ENCODE peak calls at places on chromosomes 6 and 20, in four cellular contexts. I, C, F and U are unnamed samples.
A peak's percentile ranks its signal among the peaks of the same experiment; 100 is the strongest.

GRCh38 chr6:81753709-81754678 is 1.5 kb upstream of the TENT5A start:
- DNase-seq in C (peak; percentile 73), F (peak; percentile 87), I (peak; percentile 80), U (peak; percentile 25)

GRCh38 chr20:42027746-42028268 is 409.6 kb upstream of the CHD6 start:
- DNase-seq in F (no peak), C (no peak), I (peak; percentile 38), U (no peak)

GRCh38 chr20:41173791-41174341 is 36.5 kb downstream of the PLCG1 start:
- DNase-seq in I (no peak), F (peak; percentile 17), C (no peak), U (no peak)

GRCh38 chr20:52305843-52306242 is 114.3 kb upstream of the ZFP64 start:
- DNase-seq in I (no peak), C (no peak), F (no peak), U (no peak)

GRCh38 chr20:31678389-31679356 is 41.0 kb downstream of the COX4I2 start:
- DNase-seq in I (no peak), C (no peak), F (no peak), U (peak; percentile 98)

GRCh38 chr6:21438237-21438985 is 155.1 kb upstream of the SOX4 start:
- DNase-seq in C (no peak), F (no peak), I (no peak), U (no peak)

GRCh38 chr20:61558726-61559125 is 306.7 kb downstream of the CDH4 start:
- DNase-seq in I (no peak), F (no peak), C (no peak), U (no peak)

GRCh38 chr6:9504191-9504590 is 910.7 kb downstream of the TFAP2A start:
- DNase-seq in F (no peak), I (no peak), C (no peak), U (peak; percentile 12)

GRCh38 chr6:501891-502601 is 110.5 kb downstream of the IRF4 start:
- DNase-seq in C (no peak), I (no peak), F (no peak), U (no peak)

GRCh38 chr6:164929155-164929977 is 380.0 kb downstream of the C6orf118 start:
- DNase-seq in C (no peak), F (no peak), I (no peak), U (no peak)

GRCh38 chr6:34518669-34519365 is 37.3 kb downstream of the SPDEF start:
- DNase-seq in F (no peak), C (no peak), I (peak; percentile 6), U (no peak)

GRCh38 chr6:70166088-70166958 is 136.6 kb downstream of the COL9A1 start:
- DNase-seq in F (peak; percentile 79), C (peak; percentile 59), I (no peak), U (peak; percentile 58)

GRCh38 chr6:70164556-70164955 is 138.3 kb downstream of the COL9A1 start:
- DNase-seq in I (no peak), F (no peak), C (peak; percentile 45), U (no peak)

GRCh38 chr6:70163795-70164194 is 139.1 kb downstream of the COL9A1 start:
- DNase-seq in C (no peak), F (no peak), I (no peak), U (no peak)

GRCh38 chr6:70162972-70163371 is 139.9 kb downstream of the COL9A1 start:
- DNase-seq in C (peak; percentile 60), F (no peak), I (no peak), U (no peak)
- TF ChIP-seq JUND in C (no peak), F (no peak), I (no peak), U (no peak)

DNA sequence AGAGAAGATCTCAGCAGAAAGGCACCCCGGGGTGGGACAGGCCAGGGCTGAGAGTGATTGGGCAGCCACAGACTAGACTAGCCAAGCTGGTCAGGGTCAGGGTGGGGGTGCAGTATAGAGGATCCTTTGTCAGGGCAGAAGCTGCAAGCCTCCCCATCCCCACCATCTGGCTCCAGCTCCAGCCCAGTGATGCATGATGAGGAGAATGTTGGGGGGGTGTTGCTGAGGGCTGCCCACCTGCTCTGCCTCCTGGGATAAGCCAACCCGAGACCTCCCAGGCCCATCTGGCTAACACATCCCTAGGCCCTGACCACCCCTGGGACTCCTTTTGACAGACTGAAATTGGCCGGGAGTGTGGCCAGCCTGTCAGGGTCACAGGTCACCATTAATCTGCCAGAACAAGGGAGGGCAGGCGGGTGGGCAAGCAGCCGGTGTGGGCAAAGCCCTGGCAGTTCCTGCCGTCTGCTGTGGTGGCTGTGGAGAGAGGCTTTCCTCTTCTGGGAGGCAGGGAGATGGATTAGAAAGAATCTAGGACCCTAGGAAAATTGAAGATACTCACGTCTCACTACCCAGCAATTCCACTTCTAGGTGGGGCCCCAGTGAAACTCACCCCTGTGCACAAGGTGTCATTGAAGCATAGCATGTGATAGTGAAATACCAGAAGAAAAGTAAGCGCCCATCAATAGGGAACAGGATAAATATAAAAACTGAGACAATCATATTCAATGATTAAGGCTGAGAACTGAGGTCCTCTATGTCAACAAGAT is 22.2 kb upstream of the SNTA1 start:
- DNase-seq in F (no peak), C (no peak), I (no peak), U (no peak)
- TF ChIP-seq JUND in F (no peak), C (no peak), I (no peak), U (no peak)

GRCh38 chr6:90362273-90362672 is 65.6 kb upstream of the BACH2 start:
- DNase-seq in F (no peak), I (no peak), C (no peak), U (no peak)

GRCh38 chr6:90368001-90368400 is 71.4 kb upstream of the BACH2 start:
- DNase-seq in F (no peak), C (no peak), I (no peak), U (no peak)

GRCh38 chr6:90364846-90365401 is 68.3 kb upstream of the BACH2 start:
- DNase-seq in I (no peak), C (no peak), F (no peak), U (peak; percentile 16)

GRCh38 chr6:90365565-90366219 is 69.0 kb upstream of the BACH2 start:
- DNase-seq in I (no peak), C (no peak), F (no peak), U (no peak)

GRCh38 chr6:90364291-90364690 is 67.6 kb upstream of the BACH2 start:
- DNase-seq in F (no peak), I (no peak), C (no peak), U (no peak)
- TF ChIP-seq JUND in F (no peak), I (no peak), C (no peak), U (no peak)

GRCh38 chr6:167747645-167748044 is 79.1 kb upstream of the AFDN start:
- DNase-seq in F (no peak), C (no peak), I (no peak), U (no peak)

GRCh38 chr6:167751579-167752115 is 75.1 kb upstream of the AFDN start:
- DNase-seq in C (no peak), F (no peak), I (no peak), U (no peak)

GRCh38 chr6:167748046-167748445 is 78.7 kb upstream of the AFDN start:
- DNase-seq in C (no peak), I (no peak), F (no peak), U (no peak)

GRCh38 chr6:167748458-167749379 is 78.0 kb upstream of the AFDN start:
- DNase-seq in C (no peak), F (no peak), I (peak; percentile 57), U (no peak)

DNA sequence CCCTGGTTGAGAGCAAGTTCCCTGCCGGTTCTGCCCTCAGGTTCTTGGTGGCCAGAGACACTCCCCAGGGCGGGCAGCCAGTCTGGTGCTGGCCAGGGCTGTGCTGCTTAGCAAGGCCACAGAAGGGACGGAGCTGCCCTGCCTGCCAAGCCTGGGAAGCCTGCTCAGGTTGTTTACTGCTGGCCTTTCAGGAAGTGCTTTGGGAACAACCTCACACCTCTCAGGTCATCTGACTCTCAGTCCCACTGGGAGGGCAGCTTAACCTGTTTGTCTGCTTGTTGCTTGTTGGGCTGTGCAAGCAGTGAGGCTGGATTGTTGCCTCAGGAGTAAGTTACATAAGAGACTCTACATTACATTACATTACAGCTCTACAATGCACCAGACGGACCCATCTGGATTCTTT is 75.8 kb upstream of the AFDN start:
- DNase-seq in C (no peak), I (no peak), F (no peak), U (peak; percentile 99)
- TF ChIP-seq JUND in C (no peak), I (no peak), F (no peak), U (no peak)